ENCODE peak calls at places on chromosomes 5 and 9, in seven cellular contexts. O, J, S, L, Z, D and R are unnamed samples.

GRCh38 chr5:123245689-123246088 is 156.6 kb downstream of the PRDM6 start:
- DNase-seq in O (no peak), J (no peak), S (no peak), L (no peak), Z (no peak), D (no peak), R (no peak)

GRCh38 chr5:36301858-36302603 is at the start of gene RANBP3L:
- DNase-seq in O (no peak), J (no peak), S (no peak), L (peak; percentile 23), Z (no peak), D (no peak), R (no peak)

GRCh38 chr9:69645488-69645887 is 26.7 kb downstream of the APBA1 start:
- DNase-seq in O (peak; percentile 11), J (peak; percentile 13), S (no peak), L (no peak), Z (no peak), D (no peak), R (no peak)

GRCh38 chr5:84885479-84886258 is 501.0 kb upstream of the EDIL3 start:
- DNase-seq in O (no peak), J (no peak), S (no peak), L (peak; percentile 9), Z (no peak), D (no peak), R (no peak)

GRCh38 chr5:73596705-73597328 is 29.2 kb upstream of the ARHGEF28 start:
- DNase-seq in O (peak; percentile 8), J (peak; percentile 29), S (peak; percentile 61), L (peak; percentile 44), Z (peak; percentile 30), D (no peak), R (no peak)

GRCh38 chr5:81241001-81241400 is 7.9 kb downstream of the CKMT2 start:
- DNase-seq in O (no peak), J (no peak), S (no peak), L (no peak), Z (no peak), D (no peak), R (no peak)

GRCh38 chr5:181005791-181006190 is 17.1 kb downstream of the BTNL3 start:
- DNase-seq in O (no peak), J (no peak), S (no peak), L (no peak), Z (no peak), D (no peak), R (no peak)

GRCh38 chr5:91206734-91207133 is 176.4 kb downstream of the ARRDC3 start:
- DNase-seq in O (no peak), J (no peak), S (no peak), L (peak; percentile 78), Z (no peak), D (no peak), R (no peak)

GRCh38 chr5:100780376-100780870 is 122.7 kb downstream of the ST8SIA4 start:
- DNase-seq in O (no peak), J (no peak), S (no peak), L (no peak), Z (no peak), D (no peak), R (no peak)

GRCh38 chr5:124906339-124907097 is 160.1 kb upstream of the ZNF608 start:
- DNase-seq in O (peak; percentile 16), J (peak; percentile 22), S (no peak), L (peak; percentile 40), Z (no peak), D (peak; percentile 87), R (no peak)

GRCh38 chr5:148973455-148973854 is 89.4 kb downstream of the SH3TC2 start:
- DNase-seq in O (no peak), J (no peak), S (no peak), L (peak; percentile 37), Z (no peak), D (no peak), R (no peak)